ENCODE peak calls at places on chromosomes 2 and 18, in eight cellular contexts. Y, W, P, K, U, L, Q and C are unnamed samples.

GRCh38 chr2:201116959-201117734 is 1.2 kb downstream of the CFLAR start:
- DNase-seq in Y (peak), W (peak), P (peak), K (peak), U (peak), L (no peak), Q (peak), C (peak)

GRCh38 chr2:177806025-177806424 is 266.6 kb downstream of the PDE11A start:
- DNase-seq in Y (no peak), W (no peak), P (no peak), K (no peak), U (no peak), L (no peak), Q (no peak), C (no peak)

GRCh38 chr2:241111443-241111810 is 9.3 kb upstream of the MTERF4 start:
- DNase-seq in Y (no peak), W (no peak), P (no peak), K (no peak), U (no peak), L (no peak), Q (peak), C (peak)

GRCh38 chr2:181140414-181140813 is 160.0 kb downstream of the UBE2E3 start:
- DNase-seq in Y (no peak), W (no peak), P (no peak), K (no peak), U (peak), L (no peak), Q (no peak), C (no peak)

GRCh38 chr2:27992787-27993747 is 102.5 kb downstream of the BABAM2 start:
- DNase-seq in Y (no peak), W (no peak), P (no peak), K (no peak), U (no peak), L (no peak), Q (no peak), C (no peak)

GRCh38 chr2:200174433-200175216 is 131.9 kb upstream of the SPATS2L start:
- DNase-seq in Y (no peak), W (no peak), P (no peak), K (no peak), U (no peak), L (no peak), Q (no peak), C (no peak)

GRCh38 chr2:200306719-200306968 is 151 bp downstream of the SPATS2L start:
- DNase-seq in Y (no peak), W (no peak), P (no peak), K (no peak), U (no peak), L (no peak), Q (peak), C (no peak)

GRCh38 chr2:73134471-73134870 is 21.7 kb upstream of the RAB11FIP5 start:
- DNase-seq in Y (no peak), W (no peak), P (no peak), K (no peak), U (no peak), L (no peak), Q (no peak), C (no peak)

GRCh38 chr2:122105885-122106221 is 350.4 kb downstream of the TSN start:
- DNase-seq in Y (no peak), W (no peak), P (no peak), K (no peak), U (no peak), L (no peak), Q (no peak), C (no peak)

GRCh38 chr2:20422679-20423271 is 24.1 kb upstream of the RHOB start:
- DNase-seq in Y (peak), W (no peak), P (peak), K (no peak), U (no peak), L (no peak), Q (peak), C (peak)
- TF ChIP-seq CTCF in Y (no peak), W (peak), P (peak), K (peak), U (peak), L (peak), Q (peak), C (peak)

GRCh38 chr18:50424877-50425690 is 50.2 kb downstream of the SKA1 start:
- DNase-seq in Y (peak), W (peak), P (peak), K (peak), U (no peak), L (no peak), Q (no peak), C (no peak)
- TF ChIP-seq CTCF in Y (no peak), W (no peak), P (no peak), K (no peak), U (no peak), L (no peak), Q (no peak), C (no peak)

GRCh38 chr2:125656190-125656589 is 999.8 kb upstream of the GYPC start:
- DNase-seq in Y (no peak), W (no peak), P (no peak), K (no peak), U (no peak), L (no peak), Q (no peak), C (no peak)
- TF ChIP-seq CTCF in Y (no peak), W (no peak), P (no peak), K (peak), U (no peak), L (no peak), Q (no peak), C (peak)

GRCh38 chr2:192194866-192195547 is at the start of gene TMEFF2:
- DNase-seq in Y (peak), W (peak), P (peak), K (peak), U (peak), L (no peak), Q (peak), C (peak)
- TF ChIP-seq CTCF in Y (no peak), W (no peak), P (no peak), K (peak), U (no peak), L (no peak), Q (no peak), C (no peak)

GRCh38 chr2:44960871-44961270 is 19.4 kb downstream of the SIX3 start:
- DNase-seq in Y (no peak), W (no peak), P (no peak), K (no peak), U (no peak), L (no peak), Q (no peak), C (no peak)
- TF ChIP-seq CTCF in Y (no peak), W (no peak), P (no peak), K (no peak), U (no peak), L (no peak), Q (no peak), C (no peak)

GRCh38 chr2:109547280-109547679 is 66.5 kb downstream of the SEPTIN10 start:
- DNase-seq in Y (no peak), W (no peak), P (no peak), K (no peak), U (no peak), L (no peak), Q (no peak), C (no peak)
- TF ChIP-seq CTCF in Y (no peak), W (no peak), P (no peak), K (no peak), U (no peak), L (no peak), Q (no peak), C (no peak)

GRCh38 chr18:55339990-55340389 is 248.0 kb downstream of the TCF4 start:
- DNase-seq in Y (no peak), W (no peak), P (no peak), K (no peak), U (no peak), L (no peak), Q (no peak), C (no peak)

GRCh38 chr18:55337153-55337552 is 250.8 kb downstream of the TCF4 start:
- DNase-seq in Y (no peak), W (no peak), P (no peak), K (no peak), U (no peak), L (no peak), Q (no peak), C (no peak)

GRCh38 chr18:55337908-55338521 is 250.0 kb downstream of the TCF4 start:
- DNase-seq in Y (peak), W (peak), P (peak), K (no peak), U (peak), L (peak), Q (no peak), C (no peak)

GRCh38 chr18:55340998-55341397 is 247.0 kb downstream of the TCF4 start:
- DNase-seq in Y (no peak), W (no peak), P (no peak), K (no peak), U (no peak), L (no peak), Q (no peak), C (no peak)

GRCh38 chr18:55338955-55339662 is 248.9 kb downstream of the TCF4 start:
- DNase-seq in Y (no peak), W (no peak), P (no peak), K (no peak), U (no peak), L (no peak), Q (no peak), C (no peak)
- TF ChIP-seq CTCF in Y (no peak), W (peak), P (peak), K (peak), U (no peak), L (no peak), Q (no peak), C (no peak)